ENCODE peak calls at places on chromosomes 5 and 9, in seven cellular contexts. L is gastrocnemius medialis, N is BJ, D is transverse colon, U is AG04450, C is thyroid gland, G is PC-3. W is an unnamed sample.

GRCh38 chr9:133119461-133120342 is 1.3 kb downstream of the RALGDS start:
- DNase-seq in L (peak; percentile 58), N (no peak), D (no peak), U (no peak), C (no peak), G (peak; percentile 4), W (no peak)

GRCh38 chr9:11893331-11893730 is 799.9 kb upstream of the TYRP1 start:
- DNase-seq in L (no peak), N (no peak), D (no peak), U (no peak), C (no peak), G (no peak), W (no peak)

GRCh38 chr5:7209583-7210139 is 186.3 kb upstream of the ADCY2 start:
- DNase-seq in L (no peak), N (no peak), D (peak; percentile 10), U (no peak), C (peak; percentile 3), G (no peak), W (no peak)

GRCh38 chr9:122180633-122181032 is 20.9 kb downstream of the MORN5 start:
- DNase-seq in L (no peak), N (peak; percentile 57), D (no peak), U (peak; percentile 57), C (no peak), G (peak; percentile 70), W (no peak)

GRCh38 chr5:81755320-81755719 is 4.4 kb upstream of the SSBP2 start:
- DNase-seq in L (peak; percentile 67), N (peak; percentile 69), D (peak; percentile 22), U (peak; percentile 56), C (peak; percentile 71), G (peak; percentile 88), W (peak; percentile 88)

GRCh38 chr5:53479656-53480473 is 564 bp upstream of the FST start:
- DNase-seq in L (no peak), N (no peak), D (peak; percentile 39), U (no peak), C (peak; percentile 54), G (peak; percentile 77), W (no peak)

GRCh38 chr9:129451089-129451656 is 169.7 kb downstream of the C9orf50 start:
- DNase-seq in L (no peak), N (no peak), D (no peak), U (no peak), C (no peak), G (no peak), W (no peak)

GRCh38 chr5:102799017-102799416 is 43.9 kb downstream of the PAM start:
- DNase-seq in L (peak; percentile 21), N (no peak), D (no peak), U (no peak), C (no peak), G (no peak), W (no peak)

DNA sequence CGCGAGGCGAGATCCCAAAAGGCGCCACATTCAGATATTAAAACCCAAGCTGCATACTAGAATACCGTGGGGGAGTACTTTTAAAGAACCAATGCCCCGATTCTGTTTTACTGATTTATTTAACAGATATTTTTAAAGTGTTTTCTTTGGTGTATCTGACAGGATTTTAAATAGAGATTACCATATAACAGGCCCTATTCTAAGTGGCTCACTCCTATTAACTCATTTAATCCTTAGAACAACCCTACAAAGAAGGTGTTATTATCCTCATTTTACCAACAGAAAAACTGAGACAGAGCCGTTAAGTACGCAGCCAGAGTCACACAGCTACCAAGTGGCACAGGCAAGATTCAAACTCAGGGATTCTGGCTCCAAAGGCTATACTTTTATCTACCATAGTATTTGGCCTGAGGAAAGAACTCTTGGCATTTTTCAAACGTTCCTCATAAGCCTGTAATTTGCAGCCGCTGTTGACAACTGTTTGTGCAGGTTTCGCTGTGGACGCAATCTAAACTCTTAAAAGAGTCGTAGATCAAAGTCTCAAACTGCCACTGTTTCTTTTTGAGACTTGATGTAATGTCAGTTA is 550 bp upstream of the TMEM245 start:
- DNase-seq in L (no peak), N (no peak), D (no peak), U (no peak), C (no peak), G (no peak), W (no peak)
- H3K4me3 ChIP-seq in L (peak overlapping the region; percentile 78), N (no peak overlapping the region), D (no peak overlapping the region), U (no peak overlapping the region), C (no peak overlapping the region), G (peak overlapping the region; percentile 96), W (no peak overlapping the region)

GRCh38 chr9:112748041-112748440 is 2.5 kb upstream of the SNX30 start:
- DNase-seq in L (no peak), N (no peak), D (no peak), U (no peak), C (no peak), G (no peak), W (no peak)

GRCh38 chr9:112744177-112744576 is 6.4 kb upstream of the SNX30 start:
- DNase-seq in L (no peak), N (no peak), D (no peak), U (no peak), C (no peak), G (no peak), W (no peak)

GRCh38 chr9:112747094-112747493 is 3.5 kb upstream of the SNX30 start:
- DNase-seq in L (no peak), N (no peak), D (no peak), U (no peak), C (no peak), G (no peak), W (no peak)

GRCh38 chr9:112743216-112743835 is 7.2 kb upstream of the SNX30 start:
- DNase-seq in L (no peak), N (no peak), D (no peak), U (no peak), C (no peak), G (no peak), W (no peak)
- TF ChIP-seq CTCF in L (no peak), N (peak; percentile 19), D (no peak), U (peak; percentile 22), C (no peak), G (peak; percentile 33), W (no peak)

DNA sequence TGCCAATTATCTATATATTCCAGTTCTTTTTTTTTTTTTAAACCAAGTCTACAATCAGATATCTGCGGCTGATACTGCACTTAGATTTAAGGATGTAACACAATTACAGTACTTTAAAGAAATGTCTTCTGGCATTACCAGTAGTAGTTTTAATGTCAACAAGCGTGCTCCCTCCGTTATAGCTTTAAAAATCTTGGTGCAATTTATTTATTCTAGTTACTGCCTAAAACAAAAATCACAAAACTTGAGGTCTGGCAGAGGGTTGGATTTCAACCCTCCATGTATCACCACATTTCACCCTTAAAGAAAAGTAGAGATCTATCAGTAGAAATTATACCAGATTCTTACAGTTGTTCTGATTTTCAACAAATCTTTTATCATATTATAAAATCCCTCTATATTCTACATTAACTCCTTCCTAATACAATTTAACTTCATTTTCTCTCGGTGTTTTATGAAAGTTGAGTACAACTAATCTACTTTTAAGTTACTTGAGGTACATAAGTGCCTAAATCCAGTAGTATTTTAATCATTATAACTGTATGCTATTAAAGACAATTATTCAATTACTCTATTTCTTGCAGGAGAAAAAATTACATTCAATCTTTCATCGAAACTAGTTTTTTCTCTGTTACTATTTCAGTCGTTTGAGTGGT is 2.0 kb upstream of the RICTOR start:
- DNase-seq in L (no peak), N (no peak), D (no peak), U (no peak), C (no peak), G (no peak), W (no peak)
- H3K4me3 ChIP-seq in L (peak overlapping the region; percentile 4), N (no peak overlapping the region), D (no peak overlapping the region), U (no peak overlapping the region), C (no peak overlapping the region), G (peak overlapping the region; percentile 36), W (peak overlapping the region; percentile 90)

GRCh38 chr5:67377651-67378050 is 181.1 kb upstream of the CD180 start:
- DNase-seq in L (no peak), N (no peak), D (no peak), U (no peak), C (peak; percentile 32), G (no peak), W (no peak)
- TF ChIP-seq CTCF in L (no peak), N (no peak), D (no peak), U (no peak), C (no peak), G (no peak), W (no peak)

GRCh38 chr9:35791321-35791921 is at the start of gene NPR2:
- DNase-seq in L (no peak), N (no peak), D (no peak), U (no peak), C (peak; percentile 43), G (no peak), W (no peak)

GRCh38 chr9:35792044-35792813 is 838 bp downstream of the NPR2 start:
- DNase-seq in L (no peak), N (no peak), D (no peak), U (no peak), C (no peak), G (no peak), W (no peak)

GRCh38 chr9:35789541-35789940 is 1.9 kb upstream of the NPR2 start:
- DNase-seq in L (no peak), N (no peak), D (no peak), U (no peak), C (no peak), G (no peak), W (no peak)

GRCh38 chr9:35790025-35790384 is 1.4 kb upstream of the NPR2 start:
- DNase-seq in L (no peak), N (no peak), D (no peak), U (no peak), C (no peak), G (no peak), W (no peak)

DNA sequence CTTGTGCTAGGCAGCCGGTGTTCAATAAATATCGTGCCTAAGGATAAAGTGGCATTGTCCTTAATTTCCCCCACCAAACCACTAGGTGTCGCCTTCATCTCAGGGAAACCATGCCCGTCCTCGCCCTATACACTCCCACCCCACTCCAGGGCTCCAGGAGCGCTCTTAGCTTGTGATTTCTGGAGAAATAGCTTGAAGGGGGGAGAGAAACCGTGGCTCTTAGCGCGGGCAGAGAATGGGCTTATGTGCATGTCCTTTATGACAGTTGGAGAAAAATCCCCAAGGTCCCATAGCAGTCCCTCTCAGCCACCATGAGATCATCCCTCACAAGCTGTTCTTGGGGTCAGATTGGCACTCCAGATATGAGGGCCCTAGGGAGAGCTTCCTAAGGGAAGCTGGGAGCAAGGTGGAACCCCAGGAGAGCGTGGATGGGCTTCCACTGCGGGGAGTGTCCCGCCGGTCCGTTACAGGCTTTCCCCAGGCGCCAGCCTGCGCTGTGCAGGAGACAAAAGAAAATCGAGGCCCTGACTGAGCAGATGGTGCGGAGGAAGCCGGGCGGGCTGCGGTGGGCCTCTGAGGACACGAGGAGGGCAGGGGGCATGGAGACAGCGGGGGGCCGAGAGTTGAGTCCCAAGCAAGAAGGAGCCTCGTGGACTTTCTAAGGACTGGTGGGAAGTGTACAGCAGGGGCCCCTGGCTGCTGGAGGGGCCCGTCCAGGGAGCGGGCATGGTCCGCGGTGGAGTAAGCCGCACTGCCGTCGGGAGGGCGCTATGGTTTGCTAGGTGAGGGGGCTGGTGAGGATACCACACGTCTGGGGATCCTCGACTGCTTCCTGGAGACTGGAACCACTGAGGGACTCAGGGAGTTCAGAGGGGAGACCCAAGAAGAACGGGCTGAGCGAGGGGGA is 753 bp upstream of the NPR2 start:
- DNase-seq in L (peak; percentile 63), N (peak; percentile 18), D (peak; percentile 71), U (peak; percentile 65), C (peak; percentile 73), G (peak; percentile 77), W (peak; percentile 88)
- H3K4me3 ChIP-seq in L (peak overlapping the region; percentile 67), N (peak overlapping the region; percentile 61), D (peak overlapping the region; percentile 43), U (no peak overlapping the region), C (peak overlapping the region; percentile 38), G (no peak overlapping the region), W (peak overlapping the region; percentile 64)

GRCh38 chr9:120490888-120491595 is 88.9 kb downstream of the CDK5RAP2 start:
- DNase-seq in L (no peak), N (no peak), D (no peak), U (no peak), C (peak; percentile 53), G (no peak), W (no peak)
- TF ChIP-seq CTCF in L (no peak), N (no peak), D (no peak), U (no peak), C (peak; percentile 8), G (no peak), W (no peak)

GRCh38 chr9:32526707-32527048 is 682 bp upstream of the RIGI start:
- DNase-seq in L (no peak), N (no peak), D (no peak), U (no peak), C (no peak), G (no peak), W (no peak)
- H3K4me3 ChIP-seq in L (peak overlapping the region; percentile 70), N (peak overlapping the region; percentile 68), D (peak overlapping the region; percentile 54), U (peak overlapping the region; percentile 84), C (peak overlapping the region; percentile 35), G (peak overlapping the region; percentile 92), W (peak overlapping the region; percentile 78)